ENCODE peak calls at places on chromosomes 5 and 9, in six cellular contexts. One of them, this sample, is unnamed.

GRCh38 chr9:128245293-128246151 is 30.3 kb downstream of the GOLGA2 start:
- DNase-seq in IMR-90: peak
- DNase-seq in heart right ventricle: peak
- DNase-seq in neuronal stem cell: no peak
- DNase-seq in PC-3: no peak
- DNase-seq in PC-9: no peak
- DNase-seq in this sample: no peak

GRCh38 chr5:39417979-39418378 is 6.8 kb downstream of the DAB2 start:
- DNase-seq in IMR-90: no peak
- DNase-seq in heart right ventricle: no peak
- DNase-seq in neuronal stem cell: no peak
- DNase-seq in PC-3: no peak
- DNase-seq in PC-9: no peak
- DNase-seq in this sample: no peak

GRCh38 chr5:131280417-131280816 is 16.6 kb downstream of the CDC42SE2 start:
- DNase-seq in IMR-90: no peak
- DNase-seq in heart right ventricle: no peak
- DNase-seq in neuronal stem cell: no peak
- DNase-seq in PC-3: no peak
- DNase-seq in PC-9: no peak
- DNase-seq in this sample: no peak

GRCh38 chr9:130239741-130240241 is 25.8 kb upstream of the HMCN2 start:
- DNase-seq in IMR-90: peak
- DNase-seq in heart right ventricle: no peak
- DNase-seq in neuronal stem cell: no peak
- DNase-seq in PC-3: no peak
- DNase-seq in PC-9: peak
- DNase-seq in this sample: no peak

GRCh38 chr9:108443278-108443633 is 412.5 kb downstream of the ACTL7B start:
- DNase-seq in IMR-90: peak
- DNase-seq in heart right ventricle: no peak
- DNase-seq in neuronal stem cell: no peak
- DNase-seq in PC-3: no peak
- DNase-seq in PC-9: no peak
- DNase-seq in this sample: no peak

GRCh38 chr9:35001803-35002502 is 12.4 kb downstream of the DNAJB5 start:
- DNase-seq in IMR-90: peak
- DNase-seq in heart right ventricle: no peak
- DNase-seq in neuronal stem cell: no peak
- DNase-seq in PC-3: peak
- DNase-seq in PC-9: no peak
- DNase-seq in this sample: peak

GRCh38 chr5:164350236-164350635 is 844.8 kb downstream of the MAT2B start:
- DNase-seq in IMR-90: no peak
- DNase-seq in heart right ventricle: no peak
- DNase-seq in neuronal stem cell: no peak
- DNase-seq in PC-3: no peak
- DNase-seq in PC-9: no peak
- DNase-seq in this sample: no peak

GRCh38 chr5:35780236-35780635 is 76.5 kb upstream of the IL7R start:
- DNase-seq in IMR-90: no peak
- DNase-seq in heart right ventricle: no peak
- DNase-seq in neuronal stem cell: no peak
- DNase-seq in PC-3: no peak
- DNase-seq in PC-9: no peak
- DNase-seq in this sample: no peak

GRCh38 chr5:91049112-91049511 is 334.0 kb downstream of the ARRDC3 start:
- DNase-seq in IMR-90: no peak
- DNase-seq in heart right ventricle: no peak
- DNase-seq in neuronal stem cell: no peak
- DNase-seq in PC-3: peak
- DNase-seq in PC-9: no peak
- DNase-seq in this sample: peak

GRCh38 chr5:173645437-173645807 is 29.0 kb upstream of the BOD1 start:
- DNase-seq in IMR-90: peak
- DNase-seq in heart right ventricle: no peak
- DNase-seq in neuronal stem cell: no peak
- DNase-seq in PC-3: no peak
- DNase-seq in PC-9: peak
- DNase-seq in this sample: no peak

GRCh38 chr5:72021651-72022357 is 85.5 kb upstream of the MAP1B start:
- DNase-seq in IMR-90: no peak
- DNase-seq in heart right ventricle: no peak
- DNase-seq in neuronal stem cell: no peak
- DNase-seq in PC-3: no peak
- DNase-seq in PC-9: no peak
- DNase-seq in this sample: no peak

GRCh38 chr5:5589146-5589826 is 166.8 kb downstream of the ICE1 start:
- DNase-seq in IMR-90: no peak
- DNase-seq in heart right ventricle: no peak
- DNase-seq in neuronal stem cell: no peak
- DNase-seq in PC-3: no peak
- DNase-seq in PC-9: no peak
- DNase-seq in this sample: no peak

GRCh38 chr5:115963566-115963965 is 1.3 kb downstream of the LVRN start:
- DNase-seq in IMR-90: no peak
- DNase-seq in heart right ventricle: no peak
- DNase-seq in neuronal stem cell: no peak
- DNase-seq in PC-3: no peak
- DNase-seq in PC-9: no peak
- DNase-seq in this sample: no peak

GRCh38 chr5:14167211-14167845 is 24.2 kb downstream of the TRIO start:
- DNase-seq in IMR-90: peak
- DNase-seq in heart right ventricle: no peak
- DNase-seq in neuronal stem cell: no peak
- DNase-seq in PC-3: peak
- DNase-seq in PC-9: no peak
- DNase-seq in this sample: no peak

GRCh38 chr9:89740722-89741121 is 135.9 kb downstream of the GADD45G start:
- DNase-seq in IMR-90: no peak
- DNase-seq in heart right ventricle: no peak
- DNase-seq in neuronal stem cell: no peak
- DNase-seq in PC-3: no peak
- DNase-seq in PC-9: no peak
- DNase-seq in this sample: no peak

GRCh38 chr5:110309222-110309621 is 417.2 kb downstream of the TMEM232 start:
- DNase-seq in IMR-90: no peak
- DNase-seq in heart right ventricle: no peak
- DNase-seq in neuronal stem cell: no peak
- DNase-seq in PC-3: no peak
- DNase-seq in PC-9: no peak
- DNase-seq in this sample: no peak

GRCh38 chr5:167050568-167051214 is 1240.8 kb upstream of the WWC1 start:
- DNase-seq in IMR-90: no peak
- DNase-seq in heart right ventricle: no peak
- DNase-seq in neuronal stem cell: no peak
- DNase-seq in PC-3: no peak
- DNase-seq in PC-9: no peak
- DNase-seq in this sample: no peak

GRCh38 chr5:120052916-120053828 is 410.9 kb upstream of the PRR16 start:
- DNase-seq in IMR-90: no peak
- DNase-seq in heart right ventricle: no peak
- DNase-seq in neuronal stem cell: no peak
- DNase-seq in PC-3: no peak
- DNase-seq in PC-9: no peak
- DNase-seq in this sample: no peak

GRCh38 chr5:163565931-163566608 is 60.7 kb downstream of the MAT2B start:
- DNase-seq in IMR-90: peak
- DNase-seq in heart right ventricle: no peak
- DNase-seq in neuronal stem cell: no peak
- DNase-seq in PC-3: peak
- DNase-seq in PC-9: no peak
- DNase-seq in this sample: no peak

GRCh38 chr5:1784197-1785050 is 15.2 kb downstream of the MRPL36 start:
- DNase-seq in IMR-90: no peak
- DNase-seq in heart right ventricle: no peak
- DNase-seq in neuronal stem cell: no peak
- DNase-seq in PC-3: no peak
- DNase-seq in PC-9: no peak
- DNase-seq in this sample: no peak

GRCh38 chr9:132547052-132547431 is 35.4 kb upstream of the BARHL1 start:
- DNase-seq in IMR-90: no peak
- DNase-seq in heart right ventricle: no peak
- DNase-seq in neuronal stem cell: no peak
- DNase-seq in PC-3: no peak
- DNase-seq in PC-9: no peak
- DNase-seq in this sample: no peak

GRCh38 chr9:79617395-79617794 is 45.6 kb downstream of the TLE4 start:
- DNase-seq in IMR-90: peak
- DNase-seq in heart right ventricle: no peak
- DNase-seq in neuronal stem cell: no peak
- DNase-seq in PC-3: no peak
- DNase-seq in PC-9: no peak
- DNase-seq in this sample: no peak
- H3K27ac ChIP-seq in IMR-90: no peak
- H3K27ac ChIP-seq in heart right ventricle: no peak
- H3K27ac ChIP-seq in neuronal stem cell: no peak
- H3K27ac ChIP-seq in PC-3: no peak
- H3K27ac ChIP-seq in PC-9: no peak
- H3K27ac ChIP-seq in this sample: no peak

GRCh38 chr5:139664273-139664693 is 16.1 kb downstream of the CXXC5 start:
- DNase-seq in IMR-90: no peak
- DNase-seq in heart right ventricle: no peak
- DNase-seq in neuronal stem cell: no peak
- DNase-seq in PC-3: no peak
- DNase-seq in PC-9: no peak
- DNase-seq in this sample: no peak
- H3K27ac ChIP-seq in IMR-90: no peak
- H3K27ac ChIP-seq in heart right ventricle: peak
- H3K27ac ChIP-seq in neuronal stem cell: no peak
- H3K27ac ChIP-seq in PC-3: no peak
- H3K27ac ChIP-seq in PC-9: no peak
- H3K27ac ChIP-seq in this sample: no peak

DNA sequence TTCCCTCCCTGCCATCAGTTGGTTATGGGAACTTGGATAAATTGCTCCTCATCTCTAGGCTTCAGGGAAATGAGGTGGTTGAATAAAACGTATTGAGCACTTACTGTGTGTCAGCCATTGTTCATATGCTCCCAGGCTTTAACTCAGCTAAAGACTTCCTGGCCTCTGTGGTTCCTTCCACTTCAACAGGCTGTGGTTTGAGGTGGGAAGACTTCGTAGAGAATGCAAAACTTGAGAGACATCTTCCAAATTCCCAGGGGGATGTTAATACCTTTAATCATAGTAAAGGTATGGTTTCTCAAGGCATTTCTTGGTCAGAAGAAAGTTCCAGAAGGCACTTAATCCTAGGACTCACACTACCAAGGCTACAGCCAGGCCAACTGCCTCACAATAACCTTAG is 1.5 kb upstream of the GPX3 start:
- DNase-seq in IMR-90: no peak
- DNase-seq in heart right ventricle: no peak
- DNase-seq in neuronal stem cell: no peak
- DNase-seq in PC-3: no peak
- DNase-seq in PC-9: no peak
- DNase-seq in this sample: no peak
- H3K27ac ChIP-seq in IMR-90: no peak
- H3K27ac ChIP-seq in heart right ventricle: no peak
- H3K27ac ChIP-seq in neuronal stem cell: no peak
- H3K27ac ChIP-seq in PC-3: no peak
- H3K27ac ChIP-seq in PC-9: no peak
- H3K27ac ChIP-seq in this sample: no peak

DNA sequence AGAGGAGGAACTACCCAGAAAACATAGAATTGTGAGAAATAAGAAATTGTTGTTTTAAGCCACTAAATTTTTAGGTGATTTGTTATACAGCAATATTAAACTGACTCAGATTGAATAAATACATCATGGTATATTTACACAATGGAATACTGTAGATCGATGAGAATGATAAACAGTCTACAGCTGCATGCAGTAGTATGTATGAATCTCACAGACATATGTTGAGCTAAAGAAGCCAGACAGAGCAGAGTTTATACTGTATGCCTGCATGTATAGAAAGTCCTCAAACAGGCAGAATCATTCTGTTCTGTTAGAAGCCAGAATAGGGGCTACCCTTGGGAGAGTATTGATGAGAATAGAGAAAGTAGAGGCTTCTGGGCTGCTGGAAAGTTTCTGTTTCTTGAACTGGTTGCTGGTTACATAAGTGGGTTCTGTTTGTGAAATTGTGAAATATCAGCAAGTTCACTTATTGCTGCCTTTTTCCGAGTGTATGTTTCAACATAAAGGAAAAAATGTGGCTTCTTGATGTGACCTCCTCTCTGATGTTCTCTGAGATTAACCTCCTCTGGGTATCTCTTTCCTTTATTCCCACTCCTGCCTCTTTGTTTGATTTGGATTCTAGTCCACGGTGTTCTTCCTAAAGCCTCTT is 9.6 kb downstream of the KIAA1958 start:
- DNase-seq in IMR-90: peak
- DNase-seq in heart right ventricle: no peak
- DNase-seq in neuronal stem cell: no peak
- DNase-seq in PC-3: peak
- DNase-seq in PC-9: no peak
- DNase-seq in this sample: no peak
- H3K27ac ChIP-seq in IMR-90: no peak
- H3K27ac ChIP-seq in heart right ventricle: no peak
- H3K27ac ChIP-seq in neuronal stem cell: no peak
- H3K27ac ChIP-seq in PC-3: no peak
- H3K27ac ChIP-seq in PC-9: no peak
- H3K27ac ChIP-seq in this sample: no peak

DNA sequence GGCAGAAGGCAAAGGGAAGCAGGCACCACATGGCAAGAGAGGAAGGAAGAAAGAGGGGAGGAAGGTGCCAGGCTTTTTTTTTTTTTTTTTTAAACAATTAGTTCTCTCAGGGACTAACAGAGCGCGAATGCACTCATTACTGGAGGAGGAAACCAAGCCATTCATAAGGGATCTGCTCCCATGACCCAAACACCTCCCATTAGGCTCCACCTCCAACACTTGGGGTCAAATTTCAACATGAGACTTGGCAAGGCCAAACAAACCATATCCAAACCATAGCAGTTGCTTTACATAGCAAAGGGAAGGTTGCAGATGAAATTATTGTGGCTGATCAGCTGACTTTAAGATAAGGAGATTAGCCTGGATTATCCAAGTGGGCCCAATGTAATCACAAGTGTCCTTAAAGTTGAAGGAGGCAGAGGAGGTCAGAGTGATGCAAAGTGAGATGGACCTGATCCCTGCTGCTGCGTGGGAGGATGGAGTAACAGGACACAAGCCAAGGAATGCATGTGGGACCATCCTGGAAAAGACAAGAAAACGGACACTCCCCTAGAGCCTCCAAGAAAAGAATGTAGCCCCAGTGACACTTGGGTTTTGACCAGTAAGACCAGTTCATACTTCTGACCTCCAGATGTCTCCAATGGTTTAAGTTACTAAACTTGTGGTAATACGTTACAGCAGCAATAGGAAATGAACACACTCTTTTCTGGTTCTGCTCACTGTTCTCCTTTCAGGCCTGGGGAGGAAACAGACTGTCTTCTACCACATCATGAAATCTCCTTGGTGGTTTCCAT is 167.3 kb downstream of the GNAQ start:
- DNase-seq in IMR-90: peak
- DNase-seq in heart right ventricle: no peak
- DNase-seq in neuronal stem cell: no peak
- DNase-seq in PC-3: no peak
- DNase-seq in PC-9: no peak
- DNase-seq in this sample: no peak
- H3K27ac ChIP-seq in IMR-90: no peak
- H3K27ac ChIP-seq in heart right ventricle: no peak
- H3K27ac ChIP-seq in neuronal stem cell: no peak
- H3K27ac ChIP-seq in PC-3: no peak
- H3K27ac ChIP-seq in PC-9: no peak
- H3K27ac ChIP-seq in this sample: no peak